ENCODE peak calls at places on chromosomes 2 and 18, in four cellular contexts. One of them, this sample, is unnamed.

GRCh38 chr2:109222825-109223471 is 93.9 kb downstream of the SH3RF3 start:
- DNase-seq in kidney epithelial cell: no peak
- DNase-seq in AG08396: no peak
- DNase-seq in iPS DF 19.7: no peak
- DNase-seq in this sample: no peak

GRCh38 chr2:119579457-119580295 is 35.4 kb downstream of the CFAP221 start:
- DNase-seq in iPS DF 19.7: no peak
- DNase-seq in kidney epithelial cell: no peak
- DNase-seq in AG08396: no peak
- DNase-seq in this sample: no peak

GRCh38 chr2:140863713-140864112 is 1267.1 kb downstream of the LRP1B start:
- DNase-seq in AG08396: peak
- DNase-seq in kidney epithelial cell: peak
- DNase-seq in iPS DF 19.7: peak
- DNase-seq in this sample: peak

GRCh38 chr2:201420442-201421113 is 30.7 kb downstream of the TRAK2 start:
- DNase-seq in AG08396: peak
- DNase-seq in iPS DF 19.7: no peak
- DNase-seq in kidney epithelial cell: no peak
- DNase-seq in this sample: peak

GRCh38 chr2:17166506-17166905 is 351.7 kb downstream of the RAD51AP2 start:
- DNase-seq in kidney epithelial cell: peak
- DNase-seq in iPS DF 19.7: no peak
- DNase-seq in AG08396: no peak
- DNase-seq in this sample: peak

GRCh38 chr2:47898089-47898731 is 8.1 kb downstream of the FBXO11 start:
- DNase-seq in kidney epithelial cell: no peak
- DNase-seq in AG08396: no peak
- DNase-seq in iPS DF 19.7: no peak
- DNase-seq in this sample: no peak

GRCh38 chr2:37796481-37796880 is 125.0 kb upstream of the CDC42EP3 start:
- DNase-seq in AG08396: no peak
- DNase-seq in kidney epithelial cell: no peak
- DNase-seq in iPS DF 19.7: no peak
- DNase-seq in this sample: no peak

GRCh38 chr2:172713365-172713875 is 22.2 kb upstream of the RAPGEF4 start:
- DNase-seq in iPS DF 19.7: no peak
- DNase-seq in AG08396: no peak
- DNase-seq in kidney epithelial cell: no peak
- DNase-seq in this sample: no peak

GRCh38 chr2:239858179-239858578 is 167.0 kb downstream of the NDUFA10 start:
- DNase-seq in iPS DF 19.7: no peak
- DNase-seq in AG08396: no peak
- DNase-seq in kidney epithelial cell: no peak
- DNase-seq in this sample: no peak

GRCh38 chr18:60568211-60568610 is 195.6 kb upstream of the MC4R start:
- DNase-seq in iPS DF 19.7: no peak
- DNase-seq in kidney epithelial cell: no peak
- DNase-seq in AG08396: no peak
- DNase-seq in this sample: no peak

This sample was measured in mesenchymal stem cell.